ENCODE peak calls at places on chromosomes 13 and 19, in four cellular contexts. T is WTC11, Q is natural killer cell, O is left ventricle myocardium inferior. N is an unnamed sample.

GRCh38 chr13:79966502-79966901 is 374.4 kb downstream of the SPRY2 start:
- DNase-seq in O (no peak), Q (no peak), T (peak), N (no peak)

GRCh38 chr19:20333508-20333907 is 166.5 kb downstream of the ZNF486 start:
- DNase-seq in O (no peak), T (no peak), Q (no peak), N (no peak)

GRCh38 chr13:20609145-20609544 is 42.2 kb downstream of the IFT88 start:
- DNase-seq in Q (no peak), O (no peak), T (no peak), N (no peak)

GRCh38 chr13:97627566-97627965 is 193.6 kb downstream of the RAP2A start:
- DNase-seq in O (peak), T (peak), Q (no peak), N (peak)

GRCh38 chr13:80245162-80245733 is 95.7 kb downstream of the SPRY2 start:
- DNase-seq in Q (no peak), O (no peak), T (no peak), N (no peak)

GRCh38 chr13:49807681-49808080 is 15.2 kb upstream of the KPNA3 start:
- DNase-seq in Q (no peak), T (no peak), O (no peak), N (no peak)

GRCh38 chr13:101654916-101655315 is 202.4 kb downstream of the ITGBL1 start:
- DNase-seq in T (no peak), O (no peak), Q (no peak), N (no peak)

GRCh38 chr13:110017379-110017778 is 231.0 kb upstream of the IRS2 start:
- DNase-seq in O (no peak), T (peak), Q (no peak), N (no peak)

GRCh38 chr19:24140099-24140498 is 53.1 kb downstream of the ZNF254 start:
- DNase-seq in O (no peak), T (no peak), Q (no peak), N (no peak)

GRCh38 chr19:41702208-41702651 is 6.2 kb upstream of the CEACAM5 start:
- DNase-seq in Q (no peak), T (no peak), O (no peak), N (no peak)

GRCh38 chr19:38400361-38400760 is 2.5 kb upstream of the FAM98C start:
- DNase-seq in O (no peak), T (no peak), Q (no peak), N (no peak)
- TF ChIP-seq CTCF in O (no peak), T (no peak), Q (no peak), N (no peak)

GRCh38 chr19:45558399-45558878 is 26.2 kb downstream of the OPA3 start:
- DNase-seq in O (no peak), T (peak), Q (peak), N (peak)

GRCh38 chr19:45560038-45560437 is 24.6 kb downstream of the OPA3 start:
- DNase-seq in O (no peak), T (no peak), Q (no peak), N (no peak)

GRCh38 chr19:45556835-45557234 is 27.8 kb downstream of the OPA3 start:
- DNase-seq in T (no peak), Q (no peak), O (no peak), N (peak)

GRCh38 chr19:45553464-45553863 is 31.1 kb downstream of the OPA3 start:
- DNase-seq in T (peak), O (no peak), Q (no peak), N (no peak)

DNA sequence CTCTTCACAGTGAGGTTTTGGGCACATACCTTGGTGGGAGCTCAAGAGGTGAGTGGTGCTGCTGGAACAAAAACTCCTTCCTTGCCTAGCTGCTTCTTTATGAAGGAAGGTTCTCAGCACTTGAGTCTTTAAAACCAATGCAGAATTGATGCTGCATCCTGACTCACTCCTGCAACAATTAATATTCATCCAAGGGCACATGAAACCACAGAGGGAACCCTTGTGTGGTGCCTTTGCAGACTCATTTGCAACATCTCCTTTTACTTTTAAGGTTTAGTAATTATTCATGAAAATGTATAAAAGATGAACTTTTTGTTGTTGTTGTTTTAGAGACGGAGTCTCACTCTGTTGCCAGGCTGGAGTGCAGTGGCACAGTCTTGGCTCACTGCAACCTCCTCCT is 30.1 kb downstream of the OPA3 start:
- DNase-seq in T (no peak), Q (no peak), O (no peak), N (no peak)
- TF ChIP-seq CTCF in T (no peak), Q (no peak), O (no peak), N (no peak)

GRCh38 chr19:30498707-30499106 is 126.5 kb downstream of the ZNF536 start:
- DNase-seq in T (peak), Q (no peak), O (no peak), N (no peak)
- TF ChIP-seq CTCF in T (peak), Q (no peak), O (peak), N (no peak)

GRCh38 chr13:41196620-41197019 is 2.3 kb upstream of the KBTBD7 start:
- DNase-seq in O (no peak), Q (no peak), T (no peak), N (no peak)
- TF ChIP-seq CTCF in O (no peak), Q (no peak), T (no peak), N (no peak)

GRCh38 chr19:19186742-19187141 is 5.2 kb downstream of the BORCS8 start:
- DNase-seq in Q (no peak), O (no peak), T (no peak), N (no peak)

GRCh38 chr19:19181614-19182013 is 10.3 kb downstream of the BORCS8 start:
- DNase-seq in O (no peak), Q (no peak), T (no peak), N (no peak)

DNA sequence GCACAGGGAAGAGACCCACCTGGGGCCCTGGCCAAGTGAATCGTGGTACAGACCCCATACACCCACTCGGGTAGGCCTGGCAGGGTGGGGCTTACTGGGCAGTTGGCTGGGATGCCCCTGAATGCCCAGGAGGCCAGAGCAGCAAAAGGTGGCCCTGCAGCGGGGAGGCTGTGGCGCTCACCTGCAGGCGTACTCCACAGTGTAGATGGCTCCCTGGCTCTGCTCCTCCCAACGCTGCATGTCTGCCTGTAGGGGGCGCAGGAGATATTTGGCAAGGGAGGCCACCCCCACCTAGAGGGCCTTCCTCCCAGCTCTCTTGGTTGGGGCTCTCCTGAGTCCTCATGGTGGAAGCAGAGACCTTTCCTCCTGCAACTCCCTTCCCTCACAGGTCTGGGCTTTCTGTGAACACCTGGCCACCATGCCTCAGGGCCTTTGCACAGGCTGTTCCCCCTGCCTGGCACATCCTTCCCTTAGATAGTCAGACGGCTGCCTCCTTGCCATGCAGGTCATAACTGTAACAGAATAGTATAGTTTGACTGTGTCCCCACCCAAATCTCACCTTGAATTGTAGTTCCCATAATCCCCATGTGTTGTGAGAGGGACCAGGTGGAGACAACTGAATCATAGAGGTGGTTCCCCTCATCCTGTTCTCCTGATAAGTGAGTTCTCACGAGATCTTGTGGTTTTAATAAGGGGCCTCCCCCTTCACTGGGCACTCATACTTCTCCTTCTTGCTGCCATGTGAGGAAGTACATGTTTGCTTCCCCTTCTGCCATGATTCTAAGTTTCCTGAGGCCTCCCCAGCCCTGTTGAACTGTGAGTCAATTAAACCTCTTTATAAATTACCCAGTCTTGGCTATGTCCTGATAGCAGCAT is 5.9 kb downstream of the BORCS8 start:
- DNase-seq in O (no peak), T (peak), Q (peak), N (no peak)
- TF ChIP-seq CTCF in O (peak), T (peak), Q (peak), N (peak)

GRCh38 chr19:16736709-16737108 is 17.1 kb downstream of the NWD1 start:
- DNase-seq in O (no peak), Q (no peak), T (no peak), N (no peak)
- TF ChIP-seq CTCF in O (no peak), Q (no peak), T (no peak), N (no peak)

GRCh38 chr13:76944457-76944856 is 3.9 kb upstream of the ACOD1 start:
- DNase-seq in Q (no peak), T (no peak), O (no peak), N (no peak)
- TF ChIP-seq CTCF in Q (no peak), T (no peak), O (no peak), N (no peak)

GRCh38 chr19:2355168-2356035 is 4.7 kb upstream of the TMPRSS9 start:
- DNase-seq in Q (no peak), T (no peak), O (no peak), N (no peak)

GRCh38 chr19:2353895-2354592 is 6.0 kb upstream of the TMPRSS9 start:
- DNase-seq in T (no peak), O (no peak), Q (no peak), N (no peak)

GRCh38 chr19:2357279-2358206 is 2.5 kb upstream of the TMPRSS9 start:
- DNase-seq in Q (no peak), O (no peak), T (no peak), N (no peak)

GRCh38 chr19:2354670-2355069 is 5.4 kb upstream of the TMPRSS9 start:
- DNase-seq in T (no peak), O (no peak), Q (no peak), N (no peak)

GRCh38 chr19:2356036-2356646 is 3.9 kb upstream of the TMPRSS9 start:
- DNase-seq in Q (no peak), O (no peak), T (no peak), N (no peak)
- TF ChIP-seq CTCF in Q (no peak), O (no peak), T (no peak), N (no peak)

GRCh38 chr19:7250057-7250596 is 44.1 kb downstream of the INSR start:
- DNase-seq in T (no peak), Q (no peak), O (no peak), N (no peak)
- TF ChIP-seq CTCF in T (no peak), Q (no peak), O (no peak), N (no peak)

N was measured in heart right ventricle.